ENCODE peak calls at places on chromosomes 12 and 14, in eight cellular contexts. O, L, J, Y, N, X, M and K are unnamed samples.

GRCh38 chr12:6225630-6226001 is 25.4 kb downstream of the CD9 start:
- DNase-seq in O (no peak), L (no peak), J (no peak), Y (no peak), N (no peak), X (no peak), M (no peak), K (no peak)

GRCh38 chr14:65359503-65359902 is 53.0 kb upstream of the FUT8 start:
- DNase-seq in O (no peak), L (no peak), J (no peak), Y (no peak), N (no peak), X (no peak), M (no peak), K (no peak)

GRCh38 chr12:106461730-106462129 is 104.2 kb downstream of the POLR3B start:
- DNase-seq in O (no peak), L (no peak), J (peak; percentile 44), Y (no peak), N (no peak), X (no peak), M (no peak), K (no peak)

GRCh38 chr14:65210118-65210826 is 108.0 kb upstream of the MAX start:
- DNase-seq in O (no peak), L (no peak), J (no peak), Y (no peak), N (no peak), X (no peak), M (no peak), K (no peak)

GRCh38 chr12:6821271-6821673 is 349 bp upstream of the GPR162 start:
- DNase-seq in O (no peak), L (peak; percentile 51), J (peak; percentile 86), Y (no peak), N (peak; percentile 79), X (peak; percentile 57), M (no peak), K (no peak)

GRCh38 chr12:106304797-106305196 is 2.3 kb downstream of the TCP11L2 start:
- DNase-seq in O (no peak), L (no peak), J (no peak), Y (no peak), N (no peak), X (no peak), M (no peak), K (no peak)

GRCh38 chr14:63394856-63395255 is 76.1 kb upstream of the GPHB5 start:
- DNase-seq in O (no peak), L (no peak), J (no peak), Y (no peak), N (no peak), X (no peak), M (no peak), K (no peak)

GRCh38 chr14:26896447-26896846 is 298.6 kb upstream of the NOVA1 start:
- DNase-seq in O (no peak), L (no peak), J (no peak), Y (no peak), N (no peak), X (peak; percentile 80), M (no peak), K (no peak)

GRCh38 chr12:2273288-2273687 is 220.5 kb downstream of the CACNA1C start:
- DNase-seq in O (no peak), L (no peak), J (no peak), Y (no peak), N (no peak), X (no peak), M (no peak), K (no peak)

GRCh38 chr12:48004039-48004940 is at the start of gene COL2A1:
- DNase-seq in O (no peak), L (no peak), J (peak; percentile 78), Y (no peak), N (no peak), X (no peak), M (no peak), K (no peak)

GRCh38 chr12:29889737-29890136 is 106.0 kb upstream of the TMTC1 start:
- DNase-seq in O (no peak), L (peak; percentile 55), J (peak; percentile 64), Y (no peak), N (no peak), X (peak; percentile 12), M (no peak), K (no peak)

GRCh38 chr14:103444837-103445524 is 59.8 kb downstream of the MARK3 start:
- DNase-seq in O (no peak), L (no peak), J (no peak), Y (no peak), N (no peak), X (no peak), M (no peak), K (no peak)

GRCh38 chr14:20455355-20456300 is 602 bp downstream of the APEX1 start:
- DNase-seq in O (no peak), L (no peak), J (peak; percentile 82), Y (no peak), N (peak; percentile 78), X (peak; percentile 69), M (no peak), K (no peak)

GRCh38 chr14:89681086-89682018 is 264.3 kb upstream of the FOXN3 start:
- DNase-seq in O (peak; percentile 4), L (no peak), J (no peak), Y (peak; percentile 50), N (no peak), X (no peak), M (no peak), K (no peak)

GRCh38 chr14:54509546-54510501 is at the start of gene CGRRF1:
- DNase-seq in O (peak; percentile 89), L (peak; percentile 98), J (peak; percentile 99), Y (peak; percentile 98), N (peak; percentile 98), X (peak; percentile 95), M (peak; percentile 96), K (peak; percentile 93)

GRCh38 chr12:67966560-67966959 is 22.7 kb upstream of the IFNG-AS1 start:
- DNase-seq in O (no peak), L (no peak), J (no peak), Y (no peak), N (no peak), X (no peak), M (no peak), K (no peak)

GRCh38 chr12:7035464-7035863 is 17.2 kb upstream of the LPCAT3 start:
- DNase-seq in O (no peak), L (no peak), J (no peak), Y (no peak), N (no peak), X (no peak), M (no peak), K (no peak)

GRCh38 chr12:34347367-34347766 is 325.1 kb downstream of the ALG10 start:
- DNase-seq in O (no peak), L (no peak), J (no peak), Y (no peak), N (no peak), X (no peak), M (no peak), K (no peak)

GRCh38 chr14:95332641-95333040 is 12.9 kb upstream of the CLMN start:
- DNase-seq in O (no peak), L (no peak), J (no peak), Y (no peak), N (no peak), X (no peak), M (no peak), K (no peak)

GRCh38 chr14:53193193-53193592 is 40.1 kb upstream of the DDHD1 start:
- DNase-seq in O (no peak), L (no peak), J (no peak), Y (no peak), N (no peak), X (peak; percentile 50), M (no peak), K (no peak)

GRCh38 chr14:77140937-77141591 is 527 bp downstream of the ZDHHC22 start:
- DNase-seq in O (no peak), L (no peak), J (peak; percentile 85), Y (no peak), N (no peak), X (no peak), M (no peak), K (no peak)

GRCh38 chr14:54470701-54471100 is 18.1 kb downstream of the GMFB start:
- DNase-seq in O (no peak), L (no peak), J (no peak), Y (no peak), N (no peak), X (no peak), M (no peak), K (no peak)

GRCh38 chr12:121803861-121804416 is at the start of gene SETD1B:
- DNase-seq in O (no peak), L (peak; percentile 71), J (peak; percentile 52), Y (peak; percentile 75), N (peak; percentile 74), X (no peak), M (peak; percentile 64), K (no peak)

GRCh38 chr12:12749433-12749832 is 32.3 kb downstream of the CDKN1B start:
- DNase-seq in O (no peak), L (no peak), J (no peak), Y (no peak), N (no peak), X (no peak), M (no peak), K (no peak)
- H3K4me3 ChIP-seq in O (no peak overlapping the region), L (no peak overlapping the region), J (no peak overlapping the region), Y (no peak overlapping the region), N (no peak overlapping the region), X (no peak overlapping the region), M (no peak overlapping the region), K (no peak overlapping the region)

GRCh38 chr12:105076913-105077312 is 7.3 kb downstream of the ALDH1L2 start:
- DNase-seq in O (no peak), L (no peak), J (no peak), Y (no peak), N (no peak), X (no peak), M (no peak), K (no peak)
- H3K4me3 ChIP-seq in O (no peak overlapping the region), L (no peak overlapping the region), J (no peak overlapping the region), Y (no peak overlapping the region), N (no peak overlapping the region), X (no peak overlapping the region), M (no peak overlapping the region), K (no peak overlapping the region)

DNA sequence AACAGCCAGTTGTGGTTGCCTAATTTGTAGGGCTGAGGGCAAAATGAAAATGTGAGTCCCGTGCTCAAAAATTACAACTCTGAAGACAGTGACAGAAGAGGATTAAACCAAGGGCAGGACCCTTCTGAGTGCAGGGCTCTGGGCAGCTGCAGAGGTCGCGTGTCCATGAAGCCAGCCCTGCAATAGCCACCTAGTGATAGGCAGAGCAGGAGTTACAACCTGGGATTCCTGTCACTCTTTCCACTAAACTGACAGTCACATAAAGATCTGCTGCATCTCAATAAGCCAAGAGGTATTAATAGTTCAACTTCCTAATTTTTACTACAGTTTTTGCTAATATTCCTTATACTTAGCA is 94.1 kb downstream of the SLC2A13 start:
- DNase-seq in O (no peak), L (no peak), J (no peak), Y (no peak), N (no peak), X (no peak), M (no peak), K (no peak)
- H3K4me3 ChIP-seq in O (no peak overlapping the region), L (no peak overlapping the region), J (no peak overlapping the region), Y (peak overlapping the region; percentile 18), N (peak overlapping the region; percentile 17), X (no peak overlapping the region), M (peak overlapping the region; percentile 27), K (peak overlapping the region; percentile 14)

DNA sequence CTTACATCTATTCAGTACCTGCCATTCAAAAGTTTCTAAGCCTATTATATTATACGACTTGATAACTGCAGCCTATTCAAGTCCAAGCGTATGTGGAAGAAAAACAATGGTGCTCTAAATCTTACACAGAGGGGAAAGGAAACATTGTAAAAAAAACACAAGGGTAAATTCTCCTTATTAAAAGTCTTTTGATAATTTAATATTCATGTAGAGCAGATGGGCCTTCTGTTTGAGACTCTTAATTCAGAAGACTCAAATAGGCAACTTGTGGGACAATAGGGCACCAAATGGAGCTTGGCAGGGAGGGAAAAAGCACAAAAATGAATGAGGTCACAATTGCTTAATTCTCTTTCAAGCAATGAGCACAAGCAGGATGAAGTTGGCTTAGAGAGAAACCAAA is 159.4 kb downstream of the NELL2 start:
- DNase-seq in O (no peak), L (no peak), J (no peak), Y (no peak), N (no peak), X (no peak), M (no peak), K (no peak)
- H3K4me3 ChIP-seq in O (no peak overlapping the region), L (no peak overlapping the region), J (no peak overlapping the region), Y (no peak overlapping the region), N (no peak overlapping the region), X (no peak overlapping the region), M (no peak overlapping the region), K (no peak overlapping the region)